ENCODE peak calls at places on chromosomes 16 and 17, in four cellular contexts. F, S, X and U are unnamed samples.
A peak's percentile ranks its signal among the peaks of the same experiment; 100 is the strongest.

GRCh38 chr17:8121531-8122390 is 2.1 kb downstream of the HES7 start:
- DNase-seq in F (no peak), S (peak; percentile 78), X (no peak), U (peak; percentile 65)

GRCh38 chr17:48598727-48599126 is 5.1 kb upstream of the HOXB5 start:
- DNase-seq in F (no peak), S (no peak), X (peak; percentile 16), U (no peak)

GRCh38 chr16:59116744-59117143 is 382.6 kb upstream of the GOT2 start:
- DNase-seq in F (no peak), S (no peak), X (no peak), U (no peak)

GRCh38 chr16:88374736-88375135 is 8.0 kb upstream of the ZNF469 start:
- DNase-seq in F (no peak), S (no peak), X (no peak), U (no peak)

GRCh38 chr16:2008631-2009301 is 855 bp downstream of the ZNF598 start:
- DNase-seq in F (no peak), S (no peak), X (no peak), U (peak; percentile 52)

GRCh38 chr17:48646183-48647102 is 20.3 kb upstream of the HOXB9 start:
- DNase-seq in F (peak; percentile 32), S (peak; percentile 38), X (no peak), U (peak; percentile 76)

GRCh38 chr17:57138956-57139576 is 54.0 kb downstream of the AKAP1 start:
- DNase-seq in F (no peak), S (no peak), X (no peak), U (no peak)

GRCh38 chr16:17301593-17302135 is 169.1 kb downstream of the XYLT1 start:
- DNase-seq in F (no peak), S (no peak), X (no peak), U (peak; percentile 50)

GRCh38 chr17:66684256-66684655 is 150.7 kb upstream of the CACNG5 start:
- DNase-seq in F (no peak), S (no peak), X (no peak), U (peak; percentile 15)

GRCh38 chr16:83171396-83171795 is 544.6 kb downstream of the CDH13 start:
- DNase-seq in F (no peak), S (no peak), X (no peak), U (no peak)

GRCh38 chr16:971582-971905 is 760 bp upstream of the LMF1 start:
- DNase-seq in F (no peak), S (no peak), X (no peak), U (no peak)

GRCh38 chr16:630815-631405 is at the start of gene WFIKKN1:
- DNase-seq in F (no peak), S (peak; percentile 73), X (no peak), U (peak; percentile 67)

GRCh38 chr17:81239714-81240555 is 817 bp downstream of the NDUFAF8 start:
- DNase-seq in F (no peak), S (no peak), X (no peak), U (no peak)